ENCODE peak calls at places on chromosomes 7 and 10, in eight cellular contexts. S is psoas muscle, U is hepatocyte, L is heart right ventricle, O is pancreas, X is testis, T is cardiac muscle cell, I is tibial artery. C is an unnamed sample.

GRCh38 chr10:489335-489734 is 200.1 kb downstream of the DIP2C start:
- DNase-seq in S (peak), U (no peak), L (no peak), O (no peak), X (no peak), T (no peak), I (no peak), C (no peak)

GRCh38 chr7:157140118-157140905 is 1.6 kb downstream of the UBE3C start:
- DNase-seq in S (no peak), U (no peak), L (no peak), O (no peak), X (no peak), T (no peak), I (no peak), C (no peak)

GRCh38 chr10:34996843-34997242 is 93.3 kb downstream of the CUL2 start:
- DNase-seq in S (no peak), U (no peak), L (no peak), O (peak), X (peak), T (no peak), I (peak), C (peak)

GRCh38 chr10:75717126-75717916 is 285.9 kb downstream of the LRMDA start:
- DNase-seq in S (no peak), U (no peak), L (no peak), O (no peak), X (no peak), T (no peak), I (no peak), C (no peak)

GRCh38 chr10:110165239-110165638 is 42.2 kb upstream of the MXI1 start:
- DNase-seq in S (no peak), U (no peak), L (no peak), O (no peak), X (peak), T (no peak), I (no peak), C (no peak)

GRCh38 chr10:95241533-95241932 is 47.5 kb downstream of the ACSM6 start:
- DNase-seq in S (no peak), U (no peak), L (no peak), O (no peak), X (no peak), T (no peak), I (no peak), C (no peak)

GRCh38 chr7:24722386-24723177 is 34.7 kb downstream of the GSDME start:
- DNase-seq in S (no peak), U (peak), L (no peak), O (no peak), X (no peak), T (peak), I (no peak), C (peak)

GRCh38 chr7:129091484-129092002 is 36.6 kb upstream of the TNPO3 start:
- DNase-seq in S (peak), U (peak), L (peak), O (peak), X (peak), T (peak), I (peak), C (peak)

GRCh38 chr7:151491859-151492258 is 27.8 kb downstream of the RHEB start:
- DNase-seq in S (no peak), U (peak), L (no peak), O (no peak), X (no peak), T (no peak), I (no peak), C (peak)

GRCh38 chr10:19819419-19820033 is 3.3 kb downstream of the PLXDC2 start:
- DNase-seq in S (no peak), U (peak), L (peak), O (no peak), X (peak), T (peak), I (peak), C (peak)

GRCh38 chr7:155618708-155619633 is 25.5 kb upstream of the RBM33 start:
- DNase-seq in S (no peak), U (peak), L (no peak), O (peak), X (no peak), T (no peak), I (no peak), C (no peak)

GRCh38 chr10:14184841-14185500 is 145.8 kb downstream of the FRMD4A start:
- DNase-seq in S (no peak), U (no peak), L (no peak), O (no peak), X (no peak), T (peak), I (no peak), C (peak)

GRCh38 chr10:14190702-14191101 is 140.0 kb downstream of the FRMD4A start:
- DNase-seq in S (no peak), U (no peak), L (no peak), O (no peak), X (no peak), T (no peak), I (no peak), C (no peak)

GRCh38 chr10:14185501-14186045 is 145.2 kb downstream of the FRMD4A start:
- DNase-seq in S (no peak), U (no peak), L (no peak), O (no peak), X (peak), T (peak), I (no peak), C (peak)

GRCh38 chr10:14182781-14183180 is 147.9 kb downstream of the FRMD4A start:
- DNase-seq in S (no peak), U (no peak), L (no peak), O (no peak), X (no peak), T (no peak), I (no peak), C (no peak)

DNA sequence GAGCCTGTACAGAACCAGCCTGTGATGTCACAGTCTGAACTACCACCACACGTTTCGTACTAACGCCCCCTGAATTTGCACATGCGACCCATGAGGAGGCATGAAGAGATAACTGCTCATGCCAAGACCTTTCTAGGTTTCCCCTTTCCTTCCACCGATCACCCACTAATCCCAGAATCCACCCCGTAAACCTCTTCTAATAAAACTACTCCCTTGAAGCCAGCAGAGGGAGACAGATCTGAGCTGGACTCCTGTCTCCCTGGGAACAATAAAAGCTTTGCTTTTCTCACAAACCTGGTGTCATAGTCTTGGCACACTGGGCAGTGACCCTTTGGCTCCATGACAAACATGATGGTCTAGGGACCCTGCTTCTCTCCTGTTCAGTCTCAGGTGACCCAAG is 144.5 kb downstream of the FRMD4A start:
- DNase-seq in S (no peak), U (no peak), L (no peak), O (no peak), X (no peak), T (no peak), I (no peak), C (peak)
- TF ChIP-seq CTCF in S (no peak), U (peak), L (no peak), O (no peak), X (no peak), T (peak), I (no peak), C (peak)

DNA sequence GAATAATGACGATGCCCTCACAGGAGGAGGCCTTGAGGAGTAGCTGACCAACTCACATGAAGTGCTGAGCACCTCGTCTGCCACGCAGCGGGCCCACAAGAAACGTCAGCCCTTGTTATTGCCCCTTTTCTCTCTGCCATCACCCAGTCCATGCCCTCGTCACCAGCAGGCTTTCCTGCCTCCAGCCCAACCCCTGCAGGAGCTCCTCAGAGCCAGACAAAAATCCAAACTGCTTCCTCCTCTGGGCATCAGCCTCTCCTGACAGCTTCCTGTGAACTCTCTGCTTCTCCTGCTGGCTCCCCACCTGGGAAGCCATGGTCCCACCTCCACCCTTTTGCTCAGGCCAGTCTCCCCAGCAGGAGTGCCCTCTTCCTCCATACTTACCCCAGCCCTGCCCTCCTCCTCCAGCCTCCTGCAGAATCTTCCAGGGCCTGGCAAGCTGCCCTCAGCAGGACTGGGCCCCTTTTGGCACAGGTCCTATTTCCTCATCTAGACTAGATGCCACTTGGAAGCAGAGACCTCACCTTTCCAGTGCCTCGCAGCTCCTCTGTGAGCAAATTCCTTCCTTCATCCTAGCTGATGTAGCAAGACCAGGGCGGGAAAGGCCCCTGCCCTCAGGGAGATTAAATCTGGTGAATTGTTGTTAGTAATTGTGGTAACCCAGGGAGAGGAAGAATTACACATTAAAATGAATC is 115.1 kb downstream of the C10orf105 start:
- DNase-seq in S (no peak), U (no peak), L (no peak), O (no peak), X (no peak), T (no peak), I (no peak), C (peak)
- H3K4me3 ChIP-seq in S (no peak), U (no peak), L (no peak), O (no peak), X (no peak), T (no peak), I (no peak), C (no peak)

GRCh38 chr7:105745681-105746330 is 130.6 kb downstream of the ATXN7L1 start:
- DNase-seq in S (no peak), U (no peak), L (no peak), O (no peak), X (no peak), T (no peak), I (no peak), C (no peak)
- TF ChIP-seq CTCF in S (no peak), U (no peak), L (no peak), O (no peak), X (no peak), T (no peak), I (no peak), C (no peak)

DNA sequence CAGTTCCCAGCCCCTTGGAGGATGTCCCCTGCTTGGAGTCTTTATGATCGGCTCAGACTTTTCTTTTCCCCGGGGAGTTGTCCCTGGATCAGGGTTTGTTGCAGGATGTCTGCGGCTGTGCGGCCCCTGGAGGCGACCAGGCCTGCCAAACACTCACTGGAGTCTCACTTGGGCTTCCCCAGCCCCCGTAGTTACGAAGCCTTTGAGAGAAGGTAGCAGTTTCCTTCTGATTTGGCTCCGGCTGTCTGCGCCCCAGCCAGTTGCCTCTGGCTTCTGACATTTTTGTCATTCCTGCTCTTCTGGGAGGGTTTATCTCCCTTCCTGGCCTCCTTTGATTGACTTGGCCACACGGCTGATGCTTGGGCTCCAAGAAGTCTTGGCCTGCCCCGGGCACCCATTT is 16.1 kb downstream of the COL26A1 start:
- DNase-seq in S (no peak), U (no peak), L (peak), O (no peak), X (no peak), T (peak), I (no peak), C (no peak)
- H3K4me3 ChIP-seq in S (no peak), U (no peak), L (no peak), O (no peak), X (no peak), T (no peak), I (no peak), C (no peak)

DNA sequence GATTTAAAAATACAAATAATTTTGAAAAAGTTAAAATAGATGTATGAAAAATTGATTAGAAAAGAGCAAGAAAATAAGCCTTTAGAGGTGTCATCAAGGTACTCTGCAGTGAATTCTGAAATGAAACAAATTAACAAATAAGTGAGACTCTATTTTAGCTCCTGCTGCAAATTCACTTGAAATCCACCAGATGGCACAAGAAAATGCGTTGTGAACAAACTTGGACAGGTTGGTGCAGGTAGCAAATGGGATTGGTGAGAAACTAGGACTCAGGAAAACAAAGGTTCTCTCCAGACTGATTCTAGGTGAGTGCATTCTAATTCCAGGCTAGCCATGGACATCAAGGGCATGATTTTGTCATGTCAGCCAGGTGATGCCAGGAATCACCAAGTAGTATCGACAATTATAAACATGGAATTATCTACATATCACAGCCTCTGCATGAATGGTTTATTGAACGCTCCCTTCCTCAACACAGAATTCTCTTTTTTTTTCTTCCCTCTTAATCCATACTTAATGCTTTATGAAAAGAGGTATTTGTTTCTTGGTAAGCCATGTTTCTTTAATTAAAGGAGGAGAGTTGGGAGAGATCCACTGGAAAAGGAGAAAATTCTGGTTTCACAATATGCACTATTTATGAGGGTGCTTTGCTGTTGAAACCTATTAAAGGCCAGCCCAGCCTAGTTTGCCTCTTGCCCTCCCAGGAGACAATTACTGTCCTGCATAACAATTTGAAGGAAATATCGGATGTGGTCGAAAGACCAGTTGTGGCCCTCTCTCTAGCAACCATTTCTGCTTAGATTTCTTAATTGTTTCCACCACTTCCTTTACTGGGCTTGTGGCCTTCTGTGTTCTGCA is 118.1 kb downstream of the ZNF365 start:
- DNase-seq in S (no peak), U (peak), L (no peak), O (no peak), X (no peak), T (peak), I (no peak), C (peak)
- TF ChIP-seq CTCF in S (no peak), U (peak), L (peak), O (no peak), X (no peak), T (peak), I (peak), C (peak)

DNA sequence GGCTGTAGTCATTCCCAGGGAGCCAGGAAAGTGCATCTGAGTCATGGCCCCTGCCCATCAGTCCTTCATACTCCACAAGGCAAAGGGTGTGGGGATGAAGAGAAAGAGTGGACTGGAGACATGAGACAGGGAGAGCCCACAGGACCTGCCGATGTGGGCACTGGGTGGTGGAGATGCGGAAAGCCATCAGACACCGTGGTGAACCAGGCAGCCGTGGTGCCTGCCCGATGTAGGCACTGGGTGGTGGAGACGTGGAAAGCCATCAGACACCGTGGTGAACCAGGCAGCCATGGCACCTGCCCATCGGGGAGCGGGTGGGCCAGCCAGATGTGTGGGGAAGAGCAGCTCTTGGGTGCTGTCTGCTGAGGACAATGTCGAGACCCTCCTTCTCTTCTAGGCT is 58.6 kb downstream of the AFAP1L2 start:
- DNase-seq in S (no peak), U (no peak), L (no peak), O (no peak), X (no peak), T (no peak), I (no peak), C (no peak)
- H3K4me3 ChIP-seq in S (no peak), U (no peak), L (no peak), O (no peak), X (no peak), T (no peak), I (no peak), C (no peak)

DNA sequence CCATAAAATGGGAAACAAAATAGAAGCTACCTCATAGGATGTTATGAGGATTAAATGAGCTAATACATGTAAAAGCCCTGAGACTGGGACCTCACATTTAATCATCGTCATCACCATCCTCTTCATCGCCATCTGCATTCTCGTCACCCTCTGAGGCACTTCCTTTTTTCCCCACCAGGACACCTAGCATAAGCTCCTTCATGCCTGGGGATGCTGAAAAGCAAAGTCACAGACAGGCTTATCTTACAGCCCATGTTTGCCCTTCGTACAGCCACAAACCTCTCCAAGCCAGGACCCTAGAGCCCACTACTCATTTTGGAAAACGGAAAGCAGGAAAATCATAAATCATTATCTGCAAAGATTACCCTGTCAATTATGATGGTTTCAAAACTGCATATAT is 249.6 kb downstream of the GPAM start:
- DNase-seq in S (no peak), U (no peak), L (no peak), O (no peak), X (no peak), T (no peak), I (no peak), C (no peak)
- TF ChIP-seq CTCF in S (no peak), U (no peak), L (no peak), O (no peak), X (no peak), T (no peak), I (no peak), C (no peak)

GRCh38 chr7:66015440-66016130 is 33.6 kb upstream of the GUSB start:
- DNase-seq in S (no peak), U (no peak), L (no peak), O (no peak), X (no peak), T (no peak), I (no peak), C (no peak)

GRCh38 chr7:66013938-66014337 is 31.9 kb upstream of the GUSB start:
- DNase-seq in S (no peak), U (peak), L (peak), O (peak), X (peak), T (peak), I (peak), C (peak)

GRCh38 chr7:66016131-66016461 is 34.1 kb upstream of the GUSB start:
- DNase-seq in S (no peak), U (peak), L (no peak), O (no peak), X (no peak), T (no peak), I (no peak), C (peak)
- H3K4me3 ChIP-seq in S (no peak), U (no peak), L (no peak), O (no peak), X (no peak), T (no peak), I (no peak), C (no peak)

GRCh38 chr7:1058821-1059199 is 14.5 kb downstream of the GPR146 start:
- DNase-seq in S (no peak), U (no peak), L (no peak), O (no peak), X (no peak), T (no peak), I (no peak), C (no peak)
- TF ChIP-seq CTCF in S (no peak), U (no peak), L (no peak), O (no peak), X (no peak), T (no peak), I (no peak), C (no peak)

DNA sequence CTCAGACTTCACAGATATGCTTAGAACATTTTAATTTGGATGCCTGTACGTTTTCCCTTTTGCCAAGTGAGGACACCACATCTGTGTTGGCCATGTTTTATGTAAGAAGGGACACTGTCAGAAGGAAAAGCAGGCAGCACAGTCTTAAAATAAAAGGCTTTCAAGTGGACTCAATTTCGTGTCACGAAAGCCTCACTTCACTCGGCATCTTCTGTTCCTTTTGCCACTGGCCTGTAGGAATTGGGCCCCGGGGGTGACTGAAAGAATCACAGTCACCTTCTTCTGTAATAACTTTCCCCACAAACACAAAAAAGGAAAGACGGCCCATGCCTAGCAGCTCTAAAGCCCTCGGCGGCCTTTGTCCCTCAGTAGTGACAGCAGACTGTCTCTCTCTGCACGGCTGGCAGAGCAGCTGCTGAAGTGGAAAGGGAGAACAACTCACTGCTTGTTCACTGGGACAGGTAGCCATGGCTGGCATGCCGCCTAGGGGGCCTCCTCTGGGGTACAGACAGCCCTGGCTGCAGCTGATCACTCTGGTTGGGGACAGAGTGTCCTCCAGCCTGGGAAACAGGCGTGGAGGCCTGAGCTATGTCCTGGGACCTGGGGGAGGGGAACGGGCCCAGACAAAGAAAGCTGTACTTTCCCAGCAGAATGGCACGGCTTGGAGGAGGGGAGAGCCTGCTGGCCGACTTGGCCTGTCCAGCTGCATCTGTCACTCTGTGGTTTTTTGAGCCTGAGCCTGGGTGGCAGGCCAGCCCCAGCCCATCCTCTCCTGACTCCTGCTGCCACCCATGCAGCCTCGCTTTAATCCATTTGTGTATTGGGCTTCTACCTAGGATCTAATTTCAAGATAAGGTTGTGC is 4.4 kb downstream of the RASSF4 start:
- DNase-seq in S (peak), U (peak), L (peak), O (peak), X (peak), T (peak), I (peak), C (no peak)
- H3K4me3 ChIP-seq in S (peak), U (no peak), L (peak), O (peak), X (no peak), T (no peak), I (no peak), C (no peak)